ENCODE peak calls at places on chromosome 1, in seven cellular contexts. E, W, D, Z, P, X and R are unnamed samples.

GRCh38 chr1:33126411-33127000 is 45.6 kb downstream of the AZIN2 start:
- DNase-seq in E (no peak), X (no peak), P (no peak), Z (no peak), W (no peak), D (peak; percentile 10), R (no peak)

GRCh38 chr1:156815851-156816536 is 654 bp downstream of the SH2D2A start:
- DNase-seq in P (no peak), D (no peak), W (no peak), E (no peak), Z (no peak), X (no peak), R (no peak)

GRCh38 chr1:110565565-110565964 is 40.6 kb downstream of the KCNA2 start:
- DNase-seq in Z (peak; percentile 42), D (no peak), E (no peak), X (no peak), W (no peak), P (no peak), R (no peak)

GRCh38 chr1:83818916-83819315 is 180.0 kb downstream of the TTLL7 start:
- DNase-seq in Z (peak; percentile 42), W (peak; percentile 3), E (no peak), X (peak; percentile 96), D (no peak), P (peak; percentile 99), R (no peak)

GRCh38 chr1:115179397-115179835 is 90.1 kb upstream of the TSPAN2 start:
- DNase-seq in D (no peak), Z (peak; percentile 70), W (peak; percentile 98), E (no peak), P (peak; percentile 78), X (peak; percentile 96), R (no peak)

GRCh38 chr1:217718873-217719272 is 87.7 kb downstream of the SPATA17 start:
- DNase-seq in P (peak; percentile 53), X (peak; percentile 64), Z (peak; percentile 19), D (no peak), E (no peak), W (no peak), R (no peak)

GRCh38 chr1:156629825-156630449 is 10.7 kb downstream of the HAPLN2 start:
- DNase-seq in Z (no peak), P (peak; percentile 83), E (no peak), W (no peak), X (no peak), D (no peak), R (no peak)

GRCh38 chr1:207863893-207864535 is 46.9 kb downstream of the CD34 start:
- DNase-seq in W (no peak), Z (no peak), X (no peak), D (no peak), P (no peak), E (no peak), R (no peak)

GRCh38 chr1:999797-1000356 is at the start of gene HES4:
- DNase-seq in E (peak; percentile 91), X (peak; percentile 94), P (peak; percentile 97), W (peak; percentile 90), Z (peak; percentile 92), D (peak; percentile 93), R (peak; percentile 91)

GRCh38 chr1:3856923-3857790 is at the start of the genes CEP104 and DFFB:
- DNase-seq in D (peak; percentile 98), Z (peak; percentile 99), P (peak; percentile 99), E (peak; percentile 98), X (peak; percentile 83), W (peak; percentile 67), R (peak; percentile 91)

GRCh38 chr1:16129316-16129715 is 26.6 kb downstream of the EPHA2 start:
- DNase-seq in W (no peak), D (no peak), X (no peak), Z (no peak), E (no peak), P (no peak), R (no peak)

GRCh38 chr1:153548722-153549695 is at the start of gene S100A3:
- DNase-seq in X (peak; percentile 97), Z (no peak), E (peak; percentile 25), W (peak; percentile 91), P (peak; percentile 77), D (no peak), R (no peak)

GRCh38 chr1:45375104-45376090 is 35.2 kb upstream of the MUTYH start:
- DNase-seq in D (no peak), P (no peak), W (no peak), Z (no peak), X (no peak), E (no peak), R (no peak)

GRCh38 chr1:232968965-232969364 is 18.6 kb downstream of the NTPCR start:
- DNase-seq in W (peak; percentile 74), Z (no peak), D (no peak), P (no peak), E (no peak), X (no peak), R (no peak)

GRCh38 chr1:103256490-103256889 is 148.2 kb upstream of the COL11A1 start:
- DNase-seq in Z (no peak), X (peak; percentile 41), D (no peak), W (peak; percentile 73), E (no peak), P (peak; percentile 46), R (no peak)

GRCh38 chr1:42963378-42964005 is 4.8 kb upstream of the SLC2A1 start:
- DNase-seq in P (peak; percentile 79), W (peak; percentile 97), E (no peak), Z (no peak), D (no peak), X (peak; percentile 92), R (no peak)

GRCh38 chr1:21174638-21175323 is 1.9 kb downstream of the EIF4G3 start:
- DNase-seq in Z (no peak), E (no peak), D (no peak), X (peak; percentile 68), W (peak; percentile 80), P (peak; percentile 89), R (no peak)

DNA sequence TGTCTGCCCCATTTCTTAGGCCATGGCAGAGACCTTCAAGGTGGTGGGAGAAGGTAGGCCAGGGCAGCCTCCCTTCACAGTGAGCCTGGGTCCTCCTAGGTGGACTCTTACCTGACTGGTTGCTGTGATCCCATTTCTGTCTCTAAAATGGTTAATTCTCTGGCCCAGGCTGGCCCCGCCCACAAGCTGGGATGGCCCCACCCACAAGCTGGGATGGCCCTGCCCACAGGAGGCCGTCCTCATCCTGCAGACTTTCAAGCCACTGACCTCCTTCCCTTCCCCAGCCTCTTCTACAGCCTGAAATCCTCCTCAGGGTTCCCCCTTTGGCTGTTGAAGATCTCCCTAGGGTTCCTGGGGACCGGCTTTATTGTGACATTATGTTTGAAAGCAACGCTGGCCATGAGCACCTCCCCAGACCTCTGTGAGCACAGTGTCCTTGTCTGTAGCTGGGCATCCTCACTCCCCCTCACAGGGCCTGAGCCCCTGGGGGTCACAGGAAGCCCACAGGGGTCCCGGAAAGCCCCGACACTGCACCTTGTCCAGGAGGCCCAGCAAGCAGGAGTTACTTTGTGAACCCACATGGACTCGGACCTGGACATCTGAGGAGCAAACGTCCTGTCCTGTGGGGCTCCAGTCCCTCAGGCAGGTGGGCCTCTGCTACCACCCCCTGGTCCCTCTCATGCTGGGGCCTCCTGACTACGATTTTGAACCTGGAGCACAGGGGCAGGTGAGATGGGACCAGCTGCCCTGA is 621.7 kb downstream of the MATN1 start:
- DNase-seq in X (no peak), W (no peak), D (peak; percentile 81), P (no peak), Z (peak; percentile 22), E (peak; percentile 69), R (no peak)
- H2BK120ac ChIP-seq in X (no peak overlapping the region), W (no peak overlapping the region), D (no peak overlapping the region), P (no peak overlapping the region), Z (no peak overlapping the region), E (no peak overlapping the region), R (no peak overlapping the region)

DNA sequence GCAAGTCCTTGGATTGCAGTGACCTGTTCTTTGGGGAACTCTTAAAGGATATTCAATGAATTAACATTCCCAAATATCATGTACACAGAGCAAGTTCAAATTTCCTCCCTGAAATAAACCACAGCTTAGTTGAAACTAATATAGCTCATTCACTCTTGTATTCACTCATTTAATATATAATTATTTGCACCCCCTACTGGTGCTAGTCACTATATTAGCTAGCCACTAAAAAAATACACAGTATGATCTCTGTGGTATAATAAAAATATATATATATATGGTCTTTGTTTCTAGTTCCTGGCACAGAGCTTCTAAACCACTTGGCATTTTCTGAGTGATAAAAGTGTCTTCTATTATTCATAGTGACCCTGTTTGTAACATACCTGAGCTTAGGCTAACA is 177.3 kb upstream of the LYPLAL1 start:
- DNase-seq in D (no peak), X (no peak), P (no peak), E (no peak), W (no peak), Z (no peak), R (no peak)
- H2BK120ac ChIP-seq in D (no peak overlapping the region), X (no peak overlapping the region), P (no peak overlapping the region), E (no peak overlapping the region), W (no peak overlapping the region), Z (no peak overlapping the region), R (no peak overlapping the region)

GRCh38 chr1:214108097-214108446 is 120.3 kb downstream of the PROX1 start:
- DNase-seq in W (no peak), E (no peak), X (no peak), D (no peak), P (no peak), Z (no peak), R (no peak)

GRCh38 chr1:214106375-214106774 is 118.6 kb downstream of the PROX1 start:
- DNase-seq in E (no peak), X (no peak), P (no peak), D (no peak), Z (no peak), W (peak; percentile 15), R (no peak)

GRCh38 chr1:214107322-214108096 is 119.7 kb downstream of the PROX1 start:
- DNase-seq in D (no peak), P (no peak), W (peak; percentile 0), Z (no peak), E (peak; percentile 33), X (no peak), R (no peak)

GRCh38 chr1:214116258-214116657 is 128.5 kb downstream of the PROX1 start:
- DNase-seq in E (no peak), Z (no peak), X (no peak), P (no peak), W (no peak), D (no peak), R (no peak)

DNA sequence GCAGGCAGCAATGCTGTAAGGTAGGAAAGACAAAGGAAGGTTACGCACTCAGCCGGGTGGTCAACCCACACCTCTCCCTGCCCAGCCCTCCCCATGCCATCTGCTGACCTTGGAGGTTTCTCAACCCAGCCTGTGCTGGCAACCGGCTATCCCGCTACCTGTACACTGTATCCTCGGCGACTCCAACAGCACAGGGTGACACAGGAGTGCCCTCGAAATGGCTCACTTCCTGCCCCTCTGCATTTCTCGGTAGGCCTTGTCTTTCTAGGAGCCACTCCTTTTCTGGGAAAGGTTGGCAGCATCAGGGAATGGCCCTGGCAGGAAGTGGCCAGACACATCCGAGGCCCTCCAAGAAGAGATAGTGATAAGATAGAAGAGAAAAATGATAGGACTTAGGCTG is 124.0 kb downstream of the PROX1 start:
- DNase-seq in X (no peak), Z (no peak), P (peak; percentile 31), W (no peak), E (no peak), D (no peak), R (no peak)
- H2BK120ac ChIP-seq in X (no peak overlapping the region), Z (no peak overlapping the region), P (no peak overlapping the region), W (no peak overlapping the region), E (no peak overlapping the region), D (no peak overlapping the region), R (no peak overlapping the region)

DNA sequence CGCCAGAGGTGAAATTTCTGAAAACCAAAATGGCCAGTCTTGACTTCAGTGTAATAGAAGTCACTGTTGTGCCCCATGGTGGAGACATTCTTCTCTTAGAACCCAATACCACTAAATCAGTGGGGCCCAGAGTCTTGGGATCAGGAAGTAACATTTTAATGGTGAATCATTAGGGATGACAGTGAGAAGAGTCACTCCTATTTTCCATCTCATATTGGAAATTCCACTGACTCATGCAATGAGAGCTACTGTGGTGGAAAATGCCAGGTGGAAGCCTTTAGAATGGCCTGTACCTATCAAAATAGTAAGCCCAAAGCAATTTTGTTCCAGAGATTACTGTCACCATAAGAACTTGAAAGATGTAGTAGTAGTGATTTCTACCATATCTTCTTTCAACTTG is 20.6 kb upstream of the PPM1J start:
- DNase-seq in Z (no peak), E (no peak), W (peak; percentile 94), X (peak; percentile 88), P (peak; percentile 82), D (no peak), R (no peak)
- H2BK120ac ChIP-seq in Z (no peak overlapping the region), E (no peak overlapping the region), W (peak overlapping the region; percentile 60), X (no peak overlapping the region), P (no peak overlapping the region), D (no peak overlapping the region), R (no peak overlapping the region)